ENCODE peak calls at places on chromosomes 12 and 14, in six cellular contexts. K is H9, N is neuronal stem cell, W is H1, S is mesendoderm, Z is mesenchymal stem cell. A is an unnamed sample.

GRCh38 chr14:24315807-24316596 is 4.7 kb downstream of the LTB4R start:
- DNase-seq in K (peak), N (no peak), W (peak), S (peak), Z (no peak), A (no peak)

GRCh38 chr12:26369588-26369987 is 174.2 kb downstream of the SSPN start:
- DNase-seq in K (no peak), N (peak), W (no peak), S (peak), Z (peak), A (peak)

GRCh38 chr14:25942090-25942489 is 655.7 kb downstream of the NOVA1 start:
- DNase-seq in K (no peak), N (no peak), W (no peak), S (no peak), Z (no peak), A (no peak)

GRCh38 chr12:68613209-68613904 is 2.7 kb downstream of the RAP1B start:
- DNase-seq in K (no peak), N (no peak), W (no peak), S (no peak), Z (no peak), A (no peak)

GRCh38 chr12:108424026-108424425 is 84.9 kb upstream of the CMKLR1 start:
- DNase-seq in K (no peak), N (no peak), W (no peak), S (peak), Z (no peak), A (no peak)

GRCh38 chr12:49801141-49802063 is 26.8 kb downstream of the NCKAP5L start:
- DNase-seq in K (no peak), N (no peak), W (no peak), S (no peak), Z (no peak), A (no peak)

GRCh38 chr14:66595394-66595793 is 87.4 kb downstream of the GPHN start:
- DNase-seq in K (no peak), N (no peak), W (no peak), S (no peak), Z (no peak), A (no peak)

GRCh38 chr12:94228488-94228907 is 80.1 kb downstream of the PLXNC1 start:
- DNase-seq in K (no peak), N (no peak), W (no peak), S (no peak), Z (no peak), A (no peak)

GRCh38 chr12:41193321-41193720 is 5.2 kb downstream of the PDZRN4 start:
- DNase-seq in K (no peak), N (no peak), W (no peak), S (no peak), Z (no peak), A (no peak)

GRCh38 chr12:98294426-98294825 is 221.0 kb upstream of the TMPO start:
- DNase-seq in K (no peak), N (no peak), W (no peak), S (no peak), Z (no peak), A (no peak)

GRCh38 chr12:114547636-114548035 is 136.3 kb downstream of the TBX3 start:
- DNase-seq in K (no peak), N (no peak), W (no peak), S (peak), Z (no peak), A (no peak)

GRCh38 chr14:104460920-104461651 is 118.5 kb upstream of the C14orf180 start:
- DNase-seq in K (peak), N (peak), W (peak), S (peak), Z (no peak), A (no peak)

GRCh38 chr12:76032043-76032981 is 736 bp upstream of the PHLDA1 start:
- DNase-seq in K (peak), N (no peak), W (no peak), S (peak), Z (peak), A (peak)

GRCh38 chr14:105411985-105412767 is 7.5 kb upstream of the MTA1 start:
- DNase-seq in K (no peak), N (no peak), W (no peak), S (no peak), Z (no peak), A (no peak)

GRCh38 chr12:67827820-67828383 is 161.3 kb upstream of the IFNG-AS1 start:
- DNase-seq in K (no peak), N (no peak), W (no peak), S (peak), Z (peak), A (peak)

GRCh38 chr12:113271466-113271852 is 50.2 kb downstream of the TPCN1 start:
- DNase-seq in K (no peak), N (no peak), W (no peak), S (no peak), Z (no peak), A (no peak)

GRCh38 chr14:29803045-29803444 is 124.6 kb downstream of the PRKD1 start:
- DNase-seq in K (no peak), N (no peak), W (no peak), S (no peak), Z (no peak), A (no peak)

GRCh38 chr12:115543269-115543668 is 734.2 kb downstream of the MED13L start:
- DNase-seq in K (no peak), N (no peak), W (no peak), S (no peak), Z (peak), A (peak)

GRCh38 chr12:5807090-5807414 is 138.0 kb downstream of the ANO2 start:
- DNase-seq in K (no peak), N (no peak), W (no peak), S (no peak), Z (no peak), A (peak)

GRCh38 chr12:47947273-47947672 is 16.1 kb upstream of the TMEM106C start:
- DNase-seq in K (no peak), N (no peak), W (no peak), S (no peak), Z (no peak), A (no peak)

GRCh38 chr12:24853094-24853493 is 95.8 kb downstream of the BCAT1 start:
- DNase-seq in K (no peak), N (no peak), W (no peak), S (no peak), Z (no peak), A (no peak)

GRCh38 chr12:124359671-124360581 is 65.0 kb downstream of the RFLNA start:
- DNase-seq in K (no peak), N (no peak), W (no peak), S (no peak), Z (no peak), A (no peak)

GRCh38 chr12:78210894-78211302 is 380.2 kb downstream of the NAV3 start:
- DNase-seq in K (no peak), N (no peak), W (no peak), S (no peak), Z (peak), A (peak)

GRCh38 chr12:67766370-67766769 is 117.8 kb downstream of the DYRK2 start:
- DNase-seq in K (no peak), N (no peak), W (no peak), S (peak), Z (peak), A (peak)

GRCh38 chr12:120688527-120689071 is 1.6 kb downstream of the MLEC start:
- DNase-seq in K (no peak), N (no peak), W (no peak), S (no peak), Z (peak), A (no peak)

GRCh38 chr12:132390287-132391076 is 61.1 kb upstream of the GALNT9 start:
- DNase-seq in K (no peak), N (no peak), W (no peak), S (no peak), Z (no peak), A (no peak)

GRCh38 chr12:16344269-16344668 is 3.2 kb upstream of the MGST1 start:
- DNase-seq in K (no peak), N (no peak), W (no peak), S (no peak), Z (no peak), A (peak)

GRCh38 chr12:59149995-59150642 is 229.8 kb upstream of the LRIG3 start:
- DNase-seq in K (no peak), N (peak), W (no peak), S (peak), Z (peak), A (peak)

GRCh38 chr14:24984846-24985589 is 64.9 kb downstream of the STXBP6 start:
- DNase-seq in K (no peak), N (no peak), W (no peak), S (no peak), Z (no peak), A (no peak)

GRCh38 chr12:22935501-22935900 is 310.5 kb downstream of the ETNK1 start:
- DNase-seq in K (no peak), N (no peak), W (no peak), S (no peak), Z (no peak), A (no peak)

GRCh38 chr12:117986705-117987469 is 18.1 kb upstream of the KSR2 start:
- DNase-seq in K (no peak), N (no peak), W (no peak), S (no peak), Z (no peak), A (peak)

GRCh38 chr14:91349481-91350074 is 68.0 kb downstream of the CCDC88C start:
- DNase-seq in K (no peak), N (no peak), W (no peak), S (no peak), Z (no peak), A (no peak)

GRCh38 chr12:89883630-89884364 is 175.2 kb upstream of the ATP2B1 start:
- DNase-seq in K (peak), N (peak), W (no peak), S (peak), Z (no peak), A (peak)

GRCh38 chr12:91620949-91621348 is 438.3 kb upstream of the DCN start:
- DNase-seq in K (no peak), N (peak), W (no peak), S (no peak), Z (no peak), A (peak)

GRCh38 chr12:26617513-26617912 is 215.5 kb downstream of the ITPR2 start:
- DNase-seq in K (no peak), N (no peak), W (no peak), S (no peak), Z (no peak), A (no peak)

GRCh38 chr12:131133015-131133905 is 179.6 kb downstream of the ADGRD1 start:
- DNase-seq in K (no peak), N (no peak), W (no peak), S (no peak), Z (no peak), A (no peak)

GRCh38 chr14:100609331-100609870 is 22.2 kb upstream of the BEGAIN start:
- DNase-seq in K (peak), N (no peak), W (no peak), S (no peak), Z (no peak), A (no peak)

GRCh38 chr12:67541625-67541991 is 106.9 kb upstream of the DYRK2 start:
- DNase-seq in K (no peak), N (no peak), W (no peak), S (no peak), Z (no peak), A (no peak)

GRCh38 chr14:32109676-32110075 is 32.6 kb downstream of the ARHGAP5 start:
- DNase-seq in K (no peak), N (no peak), W (no peak), S (no peak), Z (peak), A (peak)

GRCh38 chr12:53231859-53232640 is at the start of gene RARG:
- DNase-seq in K (peak), N (no peak), W (peak), S (peak), Z (peak), A (no peak)

GRCh38 chr12:53233671-53234091 is 1.7 kb upstream of the RARG start:
- DNase-seq in K (peak), N (no peak), W (no peak), S (no peak), Z (no peak), A (no peak)

GRCh38 chr12:53232641-53233538 is 881 bp upstream of the RARG start:
- DNase-seq in K (peak), N (no peak), W (no peak), S (peak), Z (peak), A (no peak)

GRCh38 chr12:53229454-53229853 is 2.6 kb downstream of the RARG start:
- DNase-seq in K (peak), N (no peak), W (no peak), S (no peak), Z (no peak), A (no peak)

DNA sequence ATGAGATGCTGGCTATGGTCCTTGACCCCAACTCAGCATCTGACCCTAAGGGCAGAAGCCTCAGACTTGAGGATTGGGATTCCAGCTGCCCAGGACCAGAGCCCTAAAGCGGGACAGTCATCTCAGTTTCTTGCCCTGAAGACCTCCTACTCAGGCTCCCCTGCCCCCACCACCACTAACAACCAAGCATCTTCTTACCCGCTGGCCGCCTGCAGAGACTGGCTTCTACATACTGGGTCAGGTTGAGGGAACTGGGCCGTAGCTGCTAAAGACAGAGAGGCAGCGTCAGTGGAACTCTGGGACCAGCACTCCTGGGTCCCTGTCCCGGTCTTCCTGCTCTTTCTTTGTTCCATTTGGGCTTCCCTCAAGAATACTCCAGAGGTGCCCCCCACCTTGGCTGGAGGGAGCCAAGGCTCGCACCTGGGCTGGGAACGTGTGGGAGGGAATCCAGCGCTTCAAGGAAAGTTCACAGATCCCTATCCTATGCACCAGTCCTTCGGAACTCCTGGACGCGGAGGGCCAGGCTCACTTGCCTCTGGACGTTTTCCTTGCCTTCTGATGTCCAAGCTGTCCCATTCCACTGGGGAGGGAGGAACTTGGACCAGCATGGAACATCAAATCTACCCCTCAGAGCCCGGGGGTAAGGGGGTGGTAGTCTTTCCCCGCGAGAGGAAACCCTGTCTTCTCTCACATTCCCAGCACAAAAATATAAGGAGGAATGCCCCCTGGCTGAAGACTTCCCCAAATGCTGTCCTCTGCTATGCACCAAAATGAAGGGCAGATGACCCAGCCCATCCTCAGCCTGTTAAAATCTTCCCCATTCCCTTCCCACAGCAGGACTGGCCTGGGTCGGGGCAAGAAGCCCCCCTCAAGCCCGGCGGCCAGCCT is 794 bp downstream of the RARG start:
- DNase-seq in K (peak), N (no peak), W (peak), S (no peak), Z (no peak), A (no peak)
- H3K18ac ChIP-seq in K (no peak), N (peak), W (peak), S (peak), Z (peak), A (peak)

GRCh38 chr12:100199023-100199346 is 1.6 kb upstream of the ACTR6 start:
- DNase-seq in K (no peak), N (no peak), W (no peak), S (no peak), Z (no peak), A (no peak)
- H3K18ac ChIP-seq in K (no peak), N (peak), W (peak), S (no peak), Z (no peak), A (no peak)

DNA sequence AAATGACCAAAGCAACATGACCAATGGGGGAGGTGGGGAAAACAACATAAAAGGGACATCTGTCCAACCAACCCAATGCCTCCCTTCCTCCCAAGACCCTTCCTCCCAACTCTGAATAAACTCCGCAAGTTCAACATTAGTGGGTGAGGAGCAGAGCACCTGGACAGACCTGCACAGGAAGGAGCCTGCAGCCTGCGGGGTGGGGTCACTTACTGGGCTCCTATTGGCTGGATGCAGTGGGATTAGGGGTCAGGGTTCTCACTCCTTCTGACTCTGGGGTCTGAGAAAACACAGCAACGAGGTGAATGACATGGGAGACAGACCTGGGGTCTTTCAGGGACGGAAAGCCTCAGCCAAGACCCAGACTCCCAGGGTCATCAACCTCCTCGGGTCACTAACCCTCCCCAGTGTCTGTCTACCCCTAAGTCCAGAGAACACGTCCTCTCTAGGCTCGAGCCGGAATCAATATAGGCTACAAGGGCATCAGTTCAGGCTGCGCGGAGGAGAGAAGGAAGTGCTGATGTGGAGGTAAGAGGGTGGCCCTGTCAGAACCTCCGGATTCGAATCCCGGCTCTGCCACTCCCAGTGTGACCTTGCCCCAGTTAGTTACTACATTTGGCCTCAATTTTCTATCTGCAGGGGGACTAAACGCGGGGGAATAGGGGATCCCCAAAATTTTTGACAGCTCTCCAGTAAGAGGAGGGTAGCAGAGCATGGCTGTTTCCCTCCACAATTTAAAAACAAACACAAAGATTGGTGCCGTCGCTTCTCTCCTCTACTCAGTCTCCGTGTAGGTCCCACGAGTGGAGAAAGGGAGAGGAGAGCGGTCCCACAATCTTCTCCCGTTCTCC is 819 bp downstream of the NDRG2 start:
- DNase-seq in K (no peak), N (no peak), W (no peak), S (peak), Z (no peak), A (no peak)
- H3K18ac ChIP-seq in K (no peak), N (peak), W (peak), S (peak), Z (no peak), A (no peak)

GRCh38 chr14:65287264-65288131 is 125.0 kb upstream of the FUT8 start:
- DNase-seq in K (peak), N (no peak), W (no peak), S (no peak), Z (no peak), A (no peak)
- H3K18ac ChIP-seq in K (no peak), N (peak), W (peak), S (peak), Z (no peak), A (no peak)

DNA sequence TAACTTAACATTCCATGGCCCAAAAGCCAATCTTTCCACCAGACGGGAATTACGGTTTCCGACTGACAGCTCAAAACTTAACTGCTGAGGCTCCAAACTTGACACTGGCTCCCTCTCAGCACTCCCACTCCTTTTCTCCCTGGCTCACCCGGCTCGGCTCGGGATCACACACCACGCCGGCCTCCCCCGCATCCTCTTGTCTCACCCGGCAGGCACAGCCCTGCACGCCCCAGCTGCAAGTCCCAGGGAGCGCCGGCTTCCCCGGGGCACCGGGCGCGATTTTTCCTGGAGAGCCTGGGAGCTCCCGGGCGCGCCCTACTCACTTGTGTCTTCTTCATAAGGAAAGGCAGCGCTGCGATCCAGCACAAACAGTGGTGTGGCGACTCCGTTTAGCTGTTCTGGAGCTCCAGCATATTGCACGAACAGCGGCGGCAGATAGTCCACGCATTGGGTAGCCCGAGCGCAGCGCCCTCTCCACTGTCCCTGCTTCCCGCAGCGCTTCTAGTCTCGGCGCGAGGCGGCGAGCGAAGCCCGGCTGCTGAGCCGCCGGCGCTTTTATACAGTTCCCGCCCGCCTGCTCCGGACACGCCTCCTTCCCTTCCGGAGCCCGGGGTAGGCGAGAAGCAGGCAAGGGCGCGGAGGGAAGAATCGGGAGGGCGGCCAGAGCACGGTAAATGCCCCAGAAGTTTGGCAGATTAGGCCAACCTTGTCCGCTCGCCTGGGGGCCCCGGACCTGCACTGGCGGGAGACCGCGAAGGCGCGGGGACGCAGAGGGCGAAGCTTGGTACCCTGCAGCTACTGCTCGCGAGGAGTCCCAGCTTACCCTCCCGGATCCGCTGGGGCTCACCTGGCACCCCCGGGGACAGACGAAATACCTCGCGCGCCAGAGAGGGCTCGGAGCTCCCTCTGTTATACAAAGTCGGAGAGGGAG is at the start of gene KITLG:
- DNase-seq in K (peak), N (peak), W (peak), S (peak), Z (peak), A (peak)
- H3K18ac ChIP-seq in K (no peak), N (peak), W (peak), S (peak), Z (peak), A (peak)

GRCh38 chr14:73057939-73058223 is 453 bp upstream of the RBM25 start:
- DNase-seq in K (no peak), N (no peak), W (no peak), S (no peak), Z (no peak), A (no peak)
- H3K18ac ChIP-seq in K (peak), N (peak), W (no peak), S (peak), Z (peak), A (peak)

GRCh38 chr12:52032431-52032796 is 18.8 kb upstream of the NR4A1 start:
- DNase-seq in K (no peak), N (no peak), W (no peak), S (no peak), Z (peak), A (peak)

GRCh38 chr12:52036587-52037171 is 14.6 kb upstream of the NR4A1 start:
- DNase-seq in K (peak), N (no peak), W (peak), S (peak), Z (peak), A (peak)

GRCh38 chr12:52032797-52033505 is 18.3 kb upstream of the NR4A1 start:
- DNase-seq in K (peak), N (peak), W (peak), S (peak), Z (peak), A (peak)

GRCh38 chr12:52035926-52036325 is 15.3 kb upstream of the NR4A1 start:
- DNase-seq in K (no peak), N (no peak), W (no peak), S (no peak), Z (no peak), A (no peak)

GRCh38 chr12:52033506-52034258 is 17.6 kb upstream of the NR4A1 start:
- DNase-seq in K (no peak), N (no peak), W (no peak), S (no peak), Z (no peak), A (no peak)
- H3K18ac ChIP-seq in K (peak), N (peak), W (peak), S (peak), Z (no peak), A (peak)

GRCh38 chr14:89701079-89702043 is 253.2 kb downstream of the EFCAB11 start:
- DNase-seq in K (peak), N (peak), W (peak), S (peak), Z (peak), A (peak)
- H3K18ac ChIP-seq in K (peak), N (peak), W (peak), S (peak), Z (peak), A (peak)

A was measured in IMR-90.